ENCODE peak calls at places on chromosomes 12 and 14, in five cellular contexts. W is uterus, G is esophagus squamous epithelium, S is stomach, N is GM23248. Y is an unnamed sample. For H3K4me1, the result is how much of the 10 kb centered on the place peaks cover.

GRCh38 chr14:88504602-88505001 is 50.2 kb downstream of the PTPN21 start:
- DNase-seq in W (no peak), G (no peak), S (no peak), N (no peak), Y (no peak)

GRCh38 chr12:100253437-100253836 is 13.4 kb downstream of the DEPDC4 start:
- DNase-seq in W (no peak), G (no peak), S (no peak), N (no peak), Y (no peak)

GRCh38 chr12:109937371-109937770 is 37.3 kb downstream of the TCHP start:
- DNase-seq in W (no peak), G (no peak), S (no peak), N (no peak), Y (no peak)

GRCh38 chr12:104279164-104279563 is 24.4 kb upstream of the EID3 start:
- DNase-seq in W (no peak), G (no peak), S (no peak), N (no peak), Y (no peak)

GRCh38 chr12:48489012-48489411 is 6.7 kb downstream of the C12orf54 start:
- DNase-seq in W (no peak), G (no peak), S (no peak), N (peak), Y (no peak)

GRCh38 chr12:2941524-2941923 is 17.7 kb upstream of the TEAD4 start:
- DNase-seq in W (no peak), G (no peak), S (no peak), N (no peak), Y (no peak)

GRCh38 chr14:32683679-32684078 is 255.0 kb upstream of the NPAS3 start:
- DNase-seq in W (no peak), G (no peak), S (no peak), N (no peak), Y (no peak)

GRCh38 chr12:83161451-83161850 is 474.7 kb downstream of the TMTC2 start:
- DNase-seq in W (no peak), G (no peak), S (no peak), N (peak), Y (no peak)

GRCh38 chr14:100892496-100893227 is 10.9 kb downstream of the RTL1 start:
- DNase-seq in W (peak), G (no peak), S (peak), N (no peak), Y (no peak)

GRCh38 chr12:93569656-93570551 is 2.6 kb upstream of the SOCS2 start:
- DNase-seq in W (peak), G (peak), S (peak), N (peak), Y (peak)

DNA sequence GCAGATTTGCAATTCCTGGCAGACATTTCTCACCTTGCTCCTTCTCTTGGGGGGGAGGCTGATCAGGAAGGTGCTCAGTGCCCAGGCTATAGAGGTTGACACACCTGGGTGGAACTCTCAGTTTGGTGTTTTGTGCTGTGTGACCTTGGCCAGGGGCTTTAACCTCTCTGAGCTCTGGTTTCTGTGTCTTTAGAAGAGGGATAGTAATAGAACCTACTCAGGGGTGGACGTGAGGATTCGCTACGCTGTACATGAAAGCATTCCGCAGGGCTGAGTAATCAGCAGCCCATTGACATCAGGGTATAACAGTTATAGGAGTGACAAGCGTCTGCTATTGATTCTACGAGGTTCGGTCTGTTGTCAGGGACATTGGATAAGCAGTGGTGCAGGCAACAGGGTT is 98.1 kb downstream of the PHETA1 start:
- DNase-seq in W (no peak), G (no peak), S (no peak), N (no peak), Y (no peak)
- H3K27ac ChIP-seq in W (no peak), G (no peak), S (no peak), N (no peak), Y (no peak)

DNA sequence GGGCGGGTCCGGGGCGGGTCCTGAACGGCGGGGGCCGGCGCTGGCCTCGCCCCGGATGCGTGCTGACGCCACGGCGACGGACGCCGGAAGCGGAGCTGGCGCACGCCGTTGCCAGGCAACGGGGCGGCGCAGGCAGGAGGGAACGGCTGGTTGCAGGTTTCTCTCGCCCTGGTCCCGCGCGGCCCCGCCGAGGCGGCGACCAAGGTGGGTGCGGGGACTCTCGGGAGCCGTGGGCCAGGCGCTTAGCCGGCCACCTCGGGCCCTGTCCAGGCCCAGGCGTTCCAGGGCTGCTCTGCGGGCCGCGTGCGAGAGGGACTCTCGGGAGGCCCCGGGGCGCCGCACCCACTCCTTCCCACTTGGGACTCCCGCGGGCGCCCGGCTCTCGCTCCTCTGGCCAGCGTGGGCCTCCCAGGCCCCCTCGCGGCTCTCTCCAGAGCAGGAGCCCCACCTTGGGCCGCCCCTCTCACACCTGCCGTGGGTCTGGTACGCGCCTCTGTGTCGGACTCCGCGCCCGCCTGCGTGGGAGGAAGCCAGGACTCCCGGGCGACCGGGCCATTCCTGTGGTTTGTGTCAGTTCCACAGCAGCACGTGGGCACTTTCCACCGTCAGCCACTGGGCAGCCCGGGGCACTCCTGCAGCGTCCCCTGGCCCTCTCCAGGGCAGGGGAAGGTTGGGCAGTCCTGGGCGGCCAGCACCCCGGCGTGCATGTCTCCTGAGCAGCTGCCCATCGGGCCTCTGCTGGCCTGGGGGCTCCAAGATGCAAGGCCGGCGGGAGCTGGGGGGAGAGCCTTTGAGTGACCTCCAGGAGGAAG is at the start of gene CLBA1:
- DNase-seq in W (peak), G (no peak), S (peak), N (peak), Y (peak)
- H3K4me1 ChIP-seq in W (under half), G (under half), S (under half), N (under half), Y (under half)

DNA sequence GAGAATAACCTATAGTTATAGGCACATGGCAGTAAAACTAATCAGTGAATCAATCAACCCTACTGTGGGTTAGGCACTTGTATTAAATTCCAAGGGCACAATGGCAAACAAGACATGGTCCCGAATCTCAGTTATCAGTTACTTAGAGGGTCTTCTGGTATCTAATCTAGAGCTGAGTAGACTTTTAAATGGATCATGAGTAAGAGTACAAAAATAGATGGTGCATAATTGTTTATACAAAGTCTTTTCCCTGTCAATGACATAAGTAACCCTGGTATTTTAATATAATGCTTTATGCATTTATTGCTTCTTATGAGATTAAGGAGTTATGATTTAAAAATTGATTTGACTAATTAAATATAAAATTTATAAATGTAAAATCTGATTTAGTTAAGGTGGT is 23.0 kb upstream of the KCNJ8 start:
- DNase-seq in W (no peak), G (no peak), S (no peak), N (no peak), Y (no peak)
- H3K27ac ChIP-seq in W (no peak), G (no peak), S (no peak), N (no peak), Y (no peak)

DNA sequence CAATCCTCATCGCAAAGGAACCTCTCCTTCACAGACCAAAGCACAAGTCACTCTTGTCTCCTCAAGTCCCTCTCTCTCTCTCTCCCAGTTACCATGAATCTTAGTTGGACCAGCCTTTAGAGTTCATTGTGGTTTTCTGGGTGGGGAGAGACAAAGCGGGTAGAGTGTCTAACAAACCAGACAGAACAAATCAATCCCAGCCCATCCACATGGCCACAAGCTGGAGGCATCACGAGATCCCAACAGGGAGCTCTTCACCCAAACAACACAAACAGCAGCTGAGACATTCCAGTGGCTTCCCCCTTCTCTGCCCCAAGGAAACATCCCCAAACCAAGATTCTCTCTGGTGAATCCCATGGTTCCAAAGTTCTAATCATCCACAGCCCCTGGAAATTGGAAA is 22.4 kb downstream of the ACTN1 start:
- DNase-seq in W (no peak), G (no peak), S (no peak), N (peak), Y (no peak)
- H3K4me1 ChIP-seq in W (under half), G (half or more), S (half or more), N (half or more), Y (half or more)

GRCh38 chr12:57612711-57613426 is 1.6 kb downstream of the ARHGEF25 start:
- DNase-seq in W (no peak), G (no peak), S (no peak), N (no peak), Y (no peak)

GRCh38 chr12:57613427-57614109 is 2.3 kb downstream of the ARHGEF25 start:
- DNase-seq in W (no peak), G (no peak), S (no peak), N (no peak), Y (no peak)

GRCh38 chr12:57610553-57611115 is 601 bp upstream of the ARHGEF25 start:
- DNase-seq in W (peak), G (no peak), S (no peak), N (peak), Y (no peak)

GRCh38 chr12:57611116-57611809 is at the start of gene ARHGEF25:
- DNase-seq in W (peak), G (no peak), S (peak), N (peak), Y (peak)

DNA sequence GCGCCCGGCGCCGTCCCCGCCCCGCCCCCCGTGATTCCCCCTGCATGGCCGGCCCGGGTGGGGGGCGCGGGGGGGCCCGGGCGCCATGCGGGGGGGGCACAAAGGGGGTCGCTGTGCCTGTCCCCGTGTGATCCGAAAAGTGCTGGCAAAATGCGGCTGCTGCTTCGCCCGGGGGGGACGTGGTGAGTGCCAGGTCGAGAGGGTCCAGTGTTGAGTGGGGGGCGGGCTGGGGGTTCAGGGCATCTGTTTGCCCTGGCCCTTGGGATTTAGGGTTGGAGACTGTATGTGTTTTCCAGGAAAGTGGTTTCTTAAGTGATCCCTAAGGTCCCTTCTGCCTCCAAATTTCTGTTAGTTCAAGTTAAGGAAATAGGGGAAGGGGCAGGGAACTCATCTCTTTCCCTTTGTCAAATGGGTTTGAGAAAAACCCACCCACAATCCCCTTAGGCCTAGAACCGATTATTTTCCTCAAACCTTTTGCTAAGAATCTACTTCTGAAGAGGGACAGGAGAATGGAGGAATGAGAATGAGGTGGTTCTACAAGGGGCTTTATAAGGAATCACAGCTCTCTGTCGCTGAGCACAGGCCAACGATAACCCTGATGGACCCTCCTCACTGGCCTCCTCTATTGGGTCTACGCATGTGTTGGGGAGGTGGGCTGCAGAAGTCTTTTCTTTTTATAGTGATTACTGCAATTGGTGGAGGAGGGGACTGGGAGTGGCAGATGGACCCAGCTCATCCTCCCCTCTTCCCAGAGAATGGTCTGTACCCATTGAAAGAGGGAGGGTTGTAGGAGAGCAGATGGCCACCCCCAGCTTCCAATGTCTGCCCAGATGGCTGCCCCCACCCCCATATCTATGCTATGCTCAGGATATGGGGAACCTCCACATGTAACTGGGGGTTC is 825 bp downstream of the ARHGEF25 start:
- DNase-seq in W (no peak), G (no peak), S (no peak), N (no peak), Y (no peak)
- H3K27ac ChIP-seq in W (peak), G (peak), S (no peak), N (no peak), Y (no peak)

GRCh38 chr12:120977531-120978295 is 630 bp upstream of the HNF1A start:
- DNase-seq in W (no peak), G (no peak), S (no peak), N (no peak), Y (no peak)

GRCh38 chr12:120979862-120980696 is 1.7 kb downstream of the HNF1A start:
- DNase-seq in W (no peak), G (no peak), S (no peak), N (no peak), Y (no peak)

GRCh38 chr12:120980800-120981368 is 2.5 kb downstream of the HNF1A start:
- DNase-seq in W (no peak), G (no peak), S (peak), N (no peak), Y (no peak)

GRCh38 chr12:120979220-120979861 is 998 bp downstream of the HNF1A start:
- DNase-seq in W (no peak), G (no peak), S (no peak), N (no peak), Y (no peak)

GRCh38 chr12:120978296-120979219 is at the start of gene HNF1A:
- DNase-seq in W (no peak), G (no peak), S (peak), N (no peak), Y (no peak)
- H3K4me1 ChIP-seq in W (under half), G (under half), S (under half), N (under half), Y (under half)

GRCh38 chr14:64828096-64828495 is 51.6 kb downstream of the SPTB start:
- DNase-seq in W (no peak), G (no peak), S (no peak), N (no peak), Y (no peak)
- H3K27ac ChIP-seq in W (no peak), G (no peak), S (no peak), N (no peak), Y (no peak)

GRCh38 chr14:73468808-73469386 is 10.6 kb upstream of the NUMB start:
- DNase-seq in W (no peak), G (no peak), S (no peak), N (no peak), Y (no peak)

GRCh38 chr14:73467377-73467776 is 9.0 kb upstream of the NUMB start:
- DNase-seq in W (no peak), G (no peak), S (no peak), N (peak), Y (no peak)

GRCh38 chr14:73463411-73463810 is 5.1 kb upstream of the NUMB start:
- DNase-seq in W (no peak), G (no peak), S (peak), N (peak), Y (no peak)

GRCh38 chr14:73467800-73468199 is 9.5 kb upstream of the NUMB start:
- DNase-seq in W (no peak), G (no peak), S (no peak), N (peak), Y (no peak)

DNA sequence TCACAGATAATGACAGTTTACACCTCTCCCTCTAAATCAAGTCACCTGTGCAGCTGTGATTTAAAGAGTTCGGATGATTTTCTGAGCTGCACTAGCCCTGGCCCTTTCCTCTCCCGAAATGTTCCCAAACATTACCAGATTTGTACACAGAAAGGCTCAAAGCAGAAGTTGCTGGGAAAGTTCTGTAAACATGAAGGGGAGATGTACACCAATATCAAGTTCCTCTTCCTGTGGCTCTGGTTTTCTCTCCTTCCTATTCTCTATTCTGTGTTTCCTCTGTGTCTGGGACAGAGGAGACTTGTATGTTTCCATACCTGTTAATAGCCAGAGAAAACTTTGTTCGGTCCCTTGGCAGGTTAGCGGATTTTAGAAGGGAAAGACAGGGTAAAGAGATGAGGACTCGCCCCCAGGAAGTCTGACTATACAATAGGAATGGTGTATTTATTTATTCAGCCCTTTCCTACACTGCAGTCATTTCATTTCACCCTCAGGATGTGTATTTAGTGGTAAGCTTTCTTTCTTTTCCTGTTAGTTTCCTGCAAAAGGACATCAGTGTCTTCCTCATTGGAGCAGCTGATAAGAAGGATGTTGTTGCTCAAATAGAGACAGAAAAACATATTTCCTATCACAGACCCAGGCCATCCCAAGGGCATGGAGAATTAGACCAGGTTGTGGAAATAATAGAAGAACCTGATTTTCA is 7.6 kb upstream of the NUMB start:
- DNase-seq in W (no peak), G (no peak), S (no peak), N (peak), Y (no peak)
- H3K4me1 ChIP-seq in W (under half), G (under half), S (under half), N (half or more), Y (under half)

Y was measured in CD8-positive, alpha-beta memory T cell.